ENCODE peak calls at places on chromosomes 2 and 18, in six cellular contexts. M is HCT116, A is right atrium auricular region, K is left lung, U is esophagus squamous epithelium, Q is pancreas. X is an unnamed sample.

GRCh38 chr2:66490588-66491001 is 55.7 kb downstream of the MEIS1 start:
- DNase-seq in M (no peak), A (no peak), K (no peak), U (no peak), Q (no peak), X (no peak)

GRCh38 chr2:39701137-39701536 is 35.4 kb downstream of the TMEM178A start:
- DNase-seq in M (no peak), A (no peak), K (no peak), U (no peak), Q (no peak), X (no peak)

GRCh38 chr2:96261328-96262003 is 4.3 kb downstream of the TMEM127 start:
- DNase-seq in M (no peak), A (no peak), K (no peak), U (no peak), Q (no peak), X (no peak)

GRCh38 chr2:667332-668000 is 9.7 kb downstream of the TMEM18 start:
- DNase-seq in M (peak), A (no peak), K (no peak), U (no peak), Q (no peak), X (peak)

GRCh38 chr2:17620841-17621240 is 80.3 kb downstream of the VSNL1 start:
- DNase-seq in M (no peak), A (no peak), K (no peak), U (no peak), Q (no peak), X (no peak)

GRCh38 chr2:239952665-239953417 is 72.3 kb downstream of the NDUFA10 start:
- DNase-seq in M (no peak), A (no peak), K (peak), U (no peak), Q (peak), X (no peak)

GRCh38 chr2:197577446-197577845 is 61.6 kb downstream of the MOB4 start:
- DNase-seq in M (no peak), A (no peak), K (no peak), U (no peak), Q (no peak), X (no peak)

GRCh38 chr2:197131558-197131855 is 179.1 kb downstream of the ANKRD44 start:
- DNase-seq in M (no peak), A (no peak), K (no peak), U (no peak), Q (no peak), X (no peak)

GRCh38 chr2:905091-905832 is 45.4 kb upstream of the SNTG2 start:
- DNase-seq in M (no peak), A (peak), K (no peak), U (no peak), Q (no peak), X (no peak)

GRCh38 chr2:64784168-64785061 is 130.7 kb upstream of the SERTAD2 start:
- DNase-seq in M (no peak), A (no peak), K (no peak), U (no peak), Q (peak), X (no peak)

GRCh38 chr18:35407871-35408481 is 30.8 kb upstream of the ZNF396 start:
- DNase-seq in M (peak), A (no peak), K (no peak), U (no peak), Q (no peak), X (peak)

GRCh38 chr2:50444286-50444685 is 587.6 kb downstream of the NRXN1 start:
- DNase-seq in M (no peak), A (no peak), K (no peak), U (no peak), Q (no peak), X (no peak)

DNA sequence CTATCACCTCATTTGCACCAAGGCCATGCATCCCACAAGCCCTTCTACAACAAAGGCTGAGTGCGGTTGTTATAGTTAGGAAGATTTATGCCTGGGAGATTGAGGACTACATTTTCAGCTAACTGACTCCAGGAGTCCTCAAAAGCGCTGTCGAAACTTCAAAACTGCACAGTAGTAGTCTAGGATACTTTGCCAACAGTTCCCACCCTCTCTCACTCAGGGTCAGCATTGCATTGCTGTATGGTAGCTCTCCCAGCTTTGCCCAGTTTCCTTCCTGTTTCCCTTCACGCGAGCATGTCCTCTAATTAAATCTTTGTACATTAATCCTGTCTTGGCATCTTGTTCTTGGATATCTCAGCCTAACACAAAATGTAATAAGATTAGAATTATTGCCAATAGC is 420.6 kb upstream of the UBE2E3 start:
- DNase-seq in M (no peak), A (no peak), K (no peak), U (no peak), Q (no peak), X (no peak)
- TF ChIP-seq CTCF in M (no peak), A (no peak), K (no peak), U (no peak), Q (no peak), X (no peak)

GRCh38 chr18:79006106-79006795 is 26.6 kb downstream of the SALL3 start:
- DNase-seq in M (no peak), A (no peak), K (peak), U (no peak), Q (peak), X (no peak)

GRCh38 chr18:79007440-79007839 is 27.8 kb downstream of the SALL3 start:
- DNase-seq in M (no peak), A (no peak), K (no peak), U (no peak), Q (no peak), X (no peak)

GRCh38 chr18:79011300-79011870 is 31.8 kb downstream of the SALL3 start:
- DNase-seq in M (no peak), A (no peak), K (no peak), U (no peak), Q (no peak), X (no peak)

GRCh38 chr18:79008356-79008940 is 28.8 kb downstream of the SALL3 start:
- DNase-seq in M (no peak), A (no peak), K (no peak), U (no peak), Q (no peak), X (no peak)

DNA sequence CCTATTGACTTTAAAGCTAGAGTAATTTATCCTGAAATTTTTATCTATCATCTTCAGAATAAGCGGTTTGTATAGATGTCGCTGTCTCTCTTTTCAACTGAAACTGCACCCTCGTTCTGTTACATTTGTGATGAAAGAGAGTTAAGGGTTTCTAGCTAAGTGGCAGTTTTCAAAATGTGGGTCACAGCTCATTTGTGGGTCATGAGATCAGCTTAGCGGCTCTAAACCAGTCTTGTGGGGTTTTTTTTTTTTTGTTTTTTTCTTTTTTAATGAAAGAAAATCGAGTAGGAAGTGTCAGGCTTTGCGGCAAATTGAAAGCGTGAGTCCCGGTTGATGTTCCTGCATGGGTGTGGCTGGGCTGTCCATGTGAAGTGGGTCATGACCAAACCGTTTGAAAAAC is 31.2 kb downstream of the SALL3 start:
- DNase-seq in M (no peak), A (no peak), K (no peak), U (no peak), Q (no peak), X (no peak)
- H3K27ac ChIP-seq in M (no peak), A (no peak), K (no peak), U (no peak), Q (no peak), X (no peak)

DNA sequence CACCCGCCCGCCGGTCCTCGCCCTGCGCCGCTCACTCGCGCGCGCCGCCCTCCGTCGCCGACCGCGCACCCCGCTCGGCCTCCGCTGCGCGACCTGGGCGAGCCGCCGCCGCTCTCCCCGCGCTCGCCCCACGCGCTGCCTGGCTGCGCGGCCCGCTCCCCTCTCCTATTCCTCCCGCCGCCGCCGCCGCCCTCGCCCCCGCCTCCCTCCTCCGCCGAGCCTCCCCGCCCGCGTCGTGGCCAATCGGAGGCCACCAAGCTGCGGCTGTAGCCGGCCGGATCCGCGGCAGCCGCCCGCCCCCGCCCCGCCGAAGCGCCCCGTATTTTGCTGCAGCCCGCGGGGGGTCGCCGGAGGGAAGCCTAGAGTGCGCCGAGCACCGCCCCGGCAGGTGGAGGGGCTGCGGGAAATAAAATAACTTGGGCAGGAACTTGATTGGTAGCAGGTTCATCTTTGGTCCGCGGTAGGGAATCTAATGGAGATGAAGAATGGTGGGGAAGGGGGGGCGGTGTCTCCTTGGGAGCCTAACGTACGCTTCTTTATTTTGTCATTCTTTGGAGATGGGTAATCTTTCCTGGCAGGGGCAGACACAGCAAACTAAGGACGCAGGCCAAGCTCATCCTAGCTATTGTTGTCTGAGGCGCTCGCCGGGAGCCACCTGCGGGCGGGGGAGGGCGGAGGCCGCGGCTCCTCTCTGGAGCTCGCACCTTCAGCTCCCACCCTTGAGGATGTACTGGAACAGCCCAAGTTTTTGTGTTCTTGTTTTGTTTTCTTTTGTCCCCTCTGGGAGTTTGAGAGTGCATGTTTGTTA is 1.1 kb upstream of the CDH2 start:
- DNase-seq in M (no peak), A (no peak), K (peak), U (no peak), Q (peak), X (no peak)
- TF ChIP-seq CTCF in M (no peak), A (no peak), K (no peak), U (no peak), Q (no peak), X (peak)

GRCh38 chr2:20611844-20612356 is 39.0 kb downstream of the HS1BP3 start:
- DNase-seq in M (no peak), A (no peak), K (no peak), U (no peak), Q (no peak), X (no peak)
- H3K27ac ChIP-seq in M (no peak), A (peak), K (peak), U (peak), Q (no peak), X (peak)

DNA sequence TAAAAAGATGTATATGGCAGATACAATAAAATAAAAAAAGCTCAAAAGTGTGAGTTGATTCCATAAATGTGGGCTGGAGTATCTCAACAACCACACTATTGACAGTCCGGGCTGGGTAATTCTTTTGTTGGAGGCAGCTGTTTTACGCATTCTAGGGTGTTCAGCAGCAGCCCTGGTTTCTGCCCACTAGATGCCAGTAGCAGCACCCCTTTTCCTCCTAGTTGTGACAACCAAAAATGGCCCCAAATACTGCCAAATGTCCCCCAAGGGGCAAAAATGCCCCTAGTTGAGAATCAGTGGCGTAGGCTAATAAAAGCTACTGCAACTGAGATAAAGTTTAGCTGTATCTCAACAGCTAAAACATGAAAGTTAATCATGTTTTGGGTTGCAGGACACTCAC is 44.7 kb downstream of the CHMP3 start:
- DNase-seq in M (no peak), A (no peak), K (no peak), U (no peak), Q (no peak), X (no peak)
- TF ChIP-seq CTCF in M (peak), A (peak), K (no peak), U (peak), Q (no peak), X (peak)

GRCh38 chr2:142875010-142875409 is 2.5 kb upstream of the KYNU start:
- DNase-seq in M (no peak), A (no peak), K (no peak), U (no peak), Q (no peak), X (no peak)
- H3K27ac ChIP-seq in M (no peak), A (no peak), K (peak), U (peak), Q (no peak), X (no peak)

X was measured in AG04450.